ENCODE peak calls at places on chromosomes 13 and 19, in eight cellular contexts. One of them, this sample, is unnamed.
A peak's percentile ranks its signal among the peaks of the same experiment; 100 is the strongest.

GRCh38 chr13:102974574-102975195 is 91.5 kb downstream of the SLC10A2 start:
- DNase-seq in CD8-positive, alpha-beta memory T cell: no peak
- DNase-seq in T1000: no peak
- DNase-seq in T-cell: no peak
- DNase-seq in stimulated activated CD4-positive, alpha-beta T cell treated with anti-CD3 and anti-CD28 coated beads, Interleukin-1b, Interleukin-23, amount 100 ng/mL, for 1 hour: no peak
- DNase-seq in stimulated activated naive CD8-positive, alpha-beta T cell treated with anti-CD3 and anti-CD28 coated beads, Interleukin-15, amount 100 ng/mL, for 72 hours: no peak
- DNase-seq in coronary artery: no peak
- DNase-seq in effector CD4-positive, alpha-beta T cell: no peak
- DNase-seq in this sample: no peak

GRCh38 chr13:21670883-21671792 is at the start of gene FGF9:
- DNase-seq in stimulated activated CD4-positive, alpha-beta T cell treated with anti-CD3 and anti-CD28 coated beads, Interleukin-1b, Interleukin-23, amount 100 ng/mL, for 1 hour: peak; percentile 57
- DNase-seq in effector CD4-positive, alpha-beta T cell: peak; percentile 69
- DNase-seq in stimulated activated naive CD8-positive, alpha-beta T cell treated with anti-CD3 and anti-CD28 coated beads, Interleukin-15, amount 100 ng/mL, for 72 hours: peak; percentile 82
- DNase-seq in coronary artery: no peak
- DNase-seq in T1000: peak; percentile 57
- DNase-seq in T-cell: peak; percentile 74
- DNase-seq in CD8-positive, alpha-beta memory T cell: peak; percentile 87
- DNase-seq in this sample: no peak

GRCh38 chr19:43883864-43884263 is 51.2 kb downstream of the ZNF45 start:
- DNase-seq in T1000: no peak
- DNase-seq in CD8-positive, alpha-beta memory T cell: no peak
- DNase-seq in coronary artery: no peak
- DNase-seq in T-cell: no peak
- DNase-seq in stimulated activated naive CD8-positive, alpha-beta T cell treated with anti-CD3 and anti-CD28 coated beads, Interleukin-15, amount 100 ng/mL, for 72 hours: no peak
- DNase-seq in stimulated activated CD4-positive, alpha-beta T cell treated with anti-CD3 and anti-CD28 coated beads, Interleukin-1b, Interleukin-23, amount 100 ng/mL, for 1 hour: no peak
- DNase-seq in effector CD4-positive, alpha-beta T cell: no peak
- DNase-seq in this sample: no peak

GRCh38 chr19:15161028-15161984 is 39.5 kb downstream of the NOTCH3 start:
- DNase-seq in CD8-positive, alpha-beta memory T cell: no peak
- DNase-seq in effector CD4-positive, alpha-beta T cell: no peak
- DNase-seq in coronary artery: no peak
- DNase-seq in T1000: no peak
- DNase-seq in T-cell: no peak
- DNase-seq in stimulated activated CD4-positive, alpha-beta T cell treated with anti-CD3 and anti-CD28 coated beads, Interleukin-1b, Interleukin-23, amount 100 ng/mL, for 1 hour: no peak
- DNase-seq in stimulated activated naive CD8-positive, alpha-beta T cell treated with anti-CD3 and anti-CD28 coated beads, Interleukin-15, amount 100 ng/mL, for 72 hours: no peak
- DNase-seq in this sample: no peak

GRCh38 chr13:48727252-48728011 is 73.7 kb downstream of the CYSLTR2 start:
- DNase-seq in T-cell: no peak
- DNase-seq in T1000: peak; percentile 11
- DNase-seq in stimulated activated CD4-positive, alpha-beta T cell treated with anti-CD3 and anti-CD28 coated beads, Interleukin-1b, Interleukin-23, amount 100 ng/mL, for 1 hour: no peak
- DNase-seq in stimulated activated naive CD8-positive, alpha-beta T cell treated with anti-CD3 and anti-CD28 coated beads, Interleukin-15, amount 100 ng/mL, for 72 hours: no peak
- DNase-seq in CD8-positive, alpha-beta memory T cell: no peak
- DNase-seq in effector CD4-positive, alpha-beta T cell: no peak
- DNase-seq in coronary artery: no peak
- DNase-seq in this sample: no peak

GRCh38 chr13:29743229-29743786 is 107.1 kb downstream of the UBL3 start:
- DNase-seq in stimulated activated naive CD8-positive, alpha-beta T cell treated with anti-CD3 and anti-CD28 coated beads, Interleukin-15, amount 100 ng/mL, for 72 hours: no peak
- DNase-seq in CD8-positive, alpha-beta memory T cell: no peak
- DNase-seq in T-cell: no peak
- DNase-seq in stimulated activated CD4-positive, alpha-beta T cell treated with anti-CD3 and anti-CD28 coated beads, Interleukin-1b, Interleukin-23, amount 100 ng/mL, for 1 hour: no peak
- DNase-seq in effector CD4-positive, alpha-beta T cell: no peak
- DNase-seq in T1000: peak; percentile 39
- DNase-seq in coronary artery: no peak
- DNase-seq in this sample: no peak

GRCh38 chr19:18504886-18505610 is 16.8 kb downstream of the ELL start:
- DNase-seq in stimulated activated CD4-positive, alpha-beta T cell treated with anti-CD3 and anti-CD28 coated beads, Interleukin-1b, Interleukin-23, amount 100 ng/mL, for 1 hour: no peak
- DNase-seq in stimulated activated naive CD8-positive, alpha-beta T cell treated with anti-CD3 and anti-CD28 coated beads, Interleukin-15, amount 100 ng/mL, for 72 hours: peak; percentile 35
- DNase-seq in T-cell: no peak
- DNase-seq in T1000: no peak
- DNase-seq in coronary artery: no peak
- DNase-seq in CD8-positive, alpha-beta memory T cell: no peak
- DNase-seq in effector CD4-positive, alpha-beta T cell: no peak
- DNase-seq in this sample: no peak

GRCh38 chr13:39377699-39378098 is 225.3 kb downstream of the LHFPL6 start:
- DNase-seq in stimulated activated naive CD8-positive, alpha-beta T cell treated with anti-CD3 and anti-CD28 coated beads, Interleukin-15, amount 100 ng/mL, for 72 hours: no peak
- DNase-seq in CD8-positive, alpha-beta memory T cell: no peak
- DNase-seq in T1000: no peak
- DNase-seq in effector CD4-positive, alpha-beta T cell: no peak
- DNase-seq in coronary artery: no peak
- DNase-seq in stimulated activated CD4-positive, alpha-beta T cell treated with anti-CD3 and anti-CD28 coated beads, Interleukin-1b, Interleukin-23, amount 100 ng/mL, for 1 hour: no peak
- DNase-seq in T-cell: no peak
- DNase-seq in this sample: no peak

GRCh38 chr13:50911051-50911690 is 1.6 kb downstream of the RNASEH2B start:
- DNase-seq in T-cell: no peak
- DNase-seq in effector CD4-positive, alpha-beta T cell: no peak
- DNase-seq in stimulated activated CD4-positive, alpha-beta T cell treated with anti-CD3 and anti-CD28 coated beads, Interleukin-1b, Interleukin-23, amount 100 ng/mL, for 1 hour: no peak
- DNase-seq in T1000: no peak
- DNase-seq in coronary artery: no peak
- DNase-seq in stimulated activated naive CD8-positive, alpha-beta T cell treated with anti-CD3 and anti-CD28 coated beads, Interleukin-15, amount 100 ng/mL, for 72 hours: no peak
- DNase-seq in CD8-positive, alpha-beta memory T cell: no peak
- DNase-seq in this sample: no peak

GRCh38 chr19:2567580-2567979 is 91.7 kb downstream of the GADD45B start:
- DNase-seq in CD8-positive, alpha-beta memory T cell: no peak
- DNase-seq in stimulated activated naive CD8-positive, alpha-beta T cell treated with anti-CD3 and anti-CD28 coated beads, Interleukin-15, amount 100 ng/mL, for 72 hours: no peak
- DNase-seq in coronary artery: no peak
- DNase-seq in stimulated activated CD4-positive, alpha-beta T cell treated with anti-CD3 and anti-CD28 coated beads, Interleukin-1b, Interleukin-23, amount 100 ng/mL, for 1 hour: no peak
- DNase-seq in T1000: no peak
- DNase-seq in effector CD4-positive, alpha-beta T cell: no peak
- DNase-seq in T-cell: no peak
- DNase-seq in this sample: no peak

GRCh38 chr13:24618219-24618955 is 61.8 kb upstream of the ATP12A start:
- DNase-seq in coronary artery: no peak
- DNase-seq in effector CD4-positive, alpha-beta T cell: peak; percentile 51
- DNase-seq in CD8-positive, alpha-beta memory T cell: peak; percentile 89
- DNase-seq in T1000: no peak
- DNase-seq in stimulated activated naive CD8-positive, alpha-beta T cell treated with anti-CD3 and anti-CD28 coated beads, Interleukin-15, amount 100 ng/mL, for 72 hours: peak; percentile 92
- DNase-seq in T-cell: peak; percentile 65
- DNase-seq in stimulated activated CD4-positive, alpha-beta T cell treated with anti-CD3 and anti-CD28 coated beads, Interleukin-1b, Interleukin-23, amount 100 ng/mL, for 1 hour: peak; percentile 4
- DNase-seq in this sample: no peak

GRCh38 chr19:12222980-12223630 is 60.2 kb downstream of the ZNF136 start:
- DNase-seq in T1000: no peak
- DNase-seq in effector CD4-positive, alpha-beta T cell: no peak
- DNase-seq in CD8-positive, alpha-beta memory T cell: no peak
- DNase-seq in coronary artery: no peak
- DNase-seq in T-cell: no peak
- DNase-seq in stimulated activated CD4-positive, alpha-beta T cell treated with anti-CD3 and anti-CD28 coated beads, Interleukin-1b, Interleukin-23, amount 100 ng/mL, for 1 hour: no peak
- DNase-seq in stimulated activated naive CD8-positive, alpha-beta T cell treated with anti-CD3 and anti-CD28 coated beads, Interleukin-15, amount 100 ng/mL, for 72 hours: no peak
- DNase-seq in this sample: no peak

GRCh38 chr13:44380404-44381165 is 7.0 kb downstream of the SERP2 start:
- DNase-seq in CD8-positive, alpha-beta memory T cell: no peak
- DNase-seq in T1000: no peak
- DNase-seq in T-cell: no peak
- DNase-seq in effector CD4-positive, alpha-beta T cell: no peak
- DNase-seq in stimulated activated naive CD8-positive, alpha-beta T cell treated with anti-CD3 and anti-CD28 coated beads, Interleukin-15, amount 100 ng/mL, for 72 hours: no peak
- DNase-seq in coronary artery: no peak
- DNase-seq in stimulated activated CD4-positive, alpha-beta T cell treated with anti-CD3 and anti-CD28 coated beads, Interleukin-1b, Interleukin-23, amount 100 ng/mL, for 1 hour: no peak
- DNase-seq in this sample: no peak